ENCODE peak calls at places on chromosomes 11 and 22, in nine cellular contexts. One of them, this sample, is unnamed.

GRCh38 chr11:35138949-35139881 is at the start of gene CD44:
- DNase-seq in RPMI7951: peak
- DNase-seq in nephron progenitor cell: peak
- DNase-seq in NCI-H1417: peak
- DNase-seq in LHCN-M2: peak
- DNase-seq in transverse colon: peak
- DNase-seq in stimulated activated CD4-positive, alpha-beta T cell treated with anti-CD3 and anti-CD28 coated beads, Interleukin-4, amount 100 ng/mL, for 48 hours: peak
- DNase-seq in activated effector memory CD4-positive, alpha-beta T cell treated with Interleukin-2 at 50 U/mL for 16 hours: peak
- DNase-seq in activated naive CD8-positive, alpha-beta T cell treated with anti-CD3 and anti-CD28 coated beads for 36 hours: peak
- DNase-seq in this sample: peak

GRCh38 chr22:30918761-30919160 is 49.8 kb downstream of the MORC2 start:
- DNase-seq in RPMI7951: no peak
- DNase-seq in nephron progenitor cell: no peak
- DNase-seq in NCI-H1417: no peak
- DNase-seq in LHCN-M2: no peak
- DNase-seq in transverse colon: no peak
- DNase-seq in stimulated activated CD4-positive, alpha-beta T cell treated with anti-CD3 and anti-CD28 coated beads, Interleukin-4, amount 100 ng/mL, for 48 hours: no peak
- DNase-seq in activated effector memory CD4-positive, alpha-beta T cell treated with Interleukin-2 at 50 U/mL for 16 hours: no peak
- DNase-seq in activated naive CD8-positive, alpha-beta T cell treated with anti-CD3 and anti-CD28 coated beads for 36 hours: no peak
- DNase-seq in this sample: no peak

GRCh38 chr22:47275479-47276218 is 513.2 kb downstream of the TBC1D22A start:
- DNase-seq in RPMI7951: peak
- DNase-seq in nephron progenitor cell: no peak
- DNase-seq in NCI-H1417: no peak
- DNase-seq in LHCN-M2: peak
- DNase-seq in transverse colon: no peak
- DNase-seq in stimulated activated CD4-positive, alpha-beta T cell treated with anti-CD3 and anti-CD28 coated beads, Interleukin-4, amount 100 ng/mL, for 48 hours: no peak
- DNase-seq in activated effector memory CD4-positive, alpha-beta T cell treated with Interleukin-2 at 50 U/mL for 16 hours: no peak
- DNase-seq in activated naive CD8-positive, alpha-beta T cell treated with anti-CD3 and anti-CD28 coated beads for 36 hours: no peak
- DNase-seq in this sample: no peak

GRCh38 chr11:84022221-84022620 is 736.1 kb upstream of the CCDC90B start:
- DNase-seq in RPMI7951: no peak
- DNase-seq in nephron progenitor cell: no peak
- DNase-seq in NCI-H1417: peak
- DNase-seq in LHCN-M2: no peak
- DNase-seq in transverse colon: no peak
- DNase-seq in stimulated activated CD4-positive, alpha-beta T cell treated with anti-CD3 and anti-CD28 coated beads, Interleukin-4, amount 100 ng/mL, for 48 hours: no peak
- DNase-seq in activated effector memory CD4-positive, alpha-beta T cell treated with Interleukin-2 at 50 U/mL for 16 hours: no peak
- DNase-seq in activated naive CD8-positive, alpha-beta T cell treated with anti-CD3 and anti-CD28 coated beads for 36 hours: no peak
- DNase-seq in this sample: no peak

GRCh38 chr22:50581950-50582561 is 593 bp downstream of the CHKB start:
- DNase-seq in RPMI7951: peak
- DNase-seq in nephron progenitor cell: no peak
- DNase-seq in NCI-H1417: no peak
- DNase-seq in LHCN-M2: no peak
- DNase-seq in transverse colon: peak
- DNase-seq in stimulated activated CD4-positive, alpha-beta T cell treated with anti-CD3 and anti-CD28 coated beads, Interleukin-4, amount 100 ng/mL, for 48 hours: peak
- DNase-seq in activated effector memory CD4-positive, alpha-beta T cell treated with Interleukin-2 at 50 U/mL for 16 hours: no peak
- DNase-seq in activated naive CD8-positive, alpha-beta T cell treated with anti-CD3 and anti-CD28 coated beads for 36 hours: peak
- DNase-seq in this sample: peak

GRCh38 chr11:123316003-123316402 is 114.1 kb upstream of the GRAMD1B start:
- DNase-seq in RPMI7951: peak
- DNase-seq in nephron progenitor cell: no peak
- DNase-seq in NCI-H1417: no peak
- DNase-seq in LHCN-M2: no peak
- DNase-seq in transverse colon: no peak
- DNase-seq in stimulated activated CD4-positive, alpha-beta T cell treated with anti-CD3 and anti-CD28 coated beads, Interleukin-4, amount 100 ng/mL, for 48 hours: no peak
- DNase-seq in activated effector memory CD4-positive, alpha-beta T cell treated with Interleukin-2 at 50 U/mL for 16 hours: no peak
- DNase-seq in activated naive CD8-positive, alpha-beta T cell treated with anti-CD3 and anti-CD28 coated beads for 36 hours: no peak
- DNase-seq in this sample: no peak

GRCh38 chr11:110158317-110159200 is 65.4 kb downstream of the ZC3H12C start:
- DNase-seq in RPMI7951: no peak
- DNase-seq in nephron progenitor cell: no peak
- DNase-seq in NCI-H1417: no peak
- DNase-seq in LHCN-M2: no peak
- DNase-seq in transverse colon: no peak
- DNase-seq in stimulated activated CD4-positive, alpha-beta T cell treated with anti-CD3 and anti-CD28 coated beads, Interleukin-4, amount 100 ng/mL, for 48 hours: no peak
- DNase-seq in activated effector memory CD4-positive, alpha-beta T cell treated with Interleukin-2 at 50 U/mL for 16 hours: no peak
- DNase-seq in activated naive CD8-positive, alpha-beta T cell treated with anti-CD3 and anti-CD28 coated beads for 36 hours: no peak
- DNase-seq in this sample: no peak

GRCh38 chr11:85423331-85423730 is 203.8 kb downstream of the DLG2 start:
- DNase-seq in RPMI7951: no peak
- DNase-seq in nephron progenitor cell: no peak
- DNase-seq in NCI-H1417: peak
- DNase-seq in LHCN-M2: peak
- DNase-seq in transverse colon: peak
- DNase-seq in stimulated activated CD4-positive, alpha-beta T cell treated with anti-CD3 and anti-CD28 coated beads, Interleukin-4, amount 100 ng/mL, for 48 hours: no peak
- DNase-seq in activated effector memory CD4-positive, alpha-beta T cell treated with Interleukin-2 at 50 U/mL for 16 hours: no peak
- DNase-seq in activated naive CD8-positive, alpha-beta T cell treated with anti-CD3 and anti-CD28 coated beads for 36 hours: no peak
- DNase-seq in this sample: no peak

GRCh38 chr11:129862123-129862522 is 33.3 kb downstream of the NFRKB start:
- DNase-seq in RPMI7951: no peak
- DNase-seq in nephron progenitor cell: no peak
- DNase-seq in NCI-H1417: no peak
- DNase-seq in LHCN-M2: no peak
- DNase-seq in transverse colon: no peak
- DNase-seq in stimulated activated CD4-positive, alpha-beta T cell treated with anti-CD3 and anti-CD28 coated beads, Interleukin-4, amount 100 ng/mL, for 48 hours: no peak
- DNase-seq in activated effector memory CD4-positive, alpha-beta T cell treated with Interleukin-2 at 50 U/mL for 16 hours: no peak
- DNase-seq in activated naive CD8-positive, alpha-beta T cell treated with anti-CD3 and anti-CD28 coated beads for 36 hours: no peak
- DNase-seq in this sample: no peak

GRCh38 chr11:100732949-100733348 is 45.9 kb downstream of the ARHGAP42 start:
- DNase-seq in RPMI7951: no peak
- DNase-seq in nephron progenitor cell: no peak
- DNase-seq in NCI-H1417: no peak
- DNase-seq in LHCN-M2: no peak
- DNase-seq in transverse colon: no peak
- DNase-seq in stimulated activated CD4-positive, alpha-beta T cell treated with anti-CD3 and anti-CD28 coated beads, Interleukin-4, amount 100 ng/mL, for 48 hours: no peak
- DNase-seq in activated effector memory CD4-positive, alpha-beta T cell treated with Interleukin-2 at 50 U/mL for 16 hours: no peak
- DNase-seq in activated naive CD8-positive, alpha-beta T cell treated with anti-CD3 and anti-CD28 coated beads for 36 hours: no peak
- DNase-seq in this sample: no peak

GRCh38 chr11:3223932-3224729 is 5.5 kb upstream of the MRGPRG start:
- DNase-seq in RPMI7951: no peak
- DNase-seq in nephron progenitor cell: peak
- DNase-seq in NCI-H1417: no peak
- DNase-seq in LHCN-M2: no peak
- DNase-seq in transverse colon: no peak
- DNase-seq in stimulated activated CD4-positive, alpha-beta T cell treated with anti-CD3 and anti-CD28 coated beads, Interleukin-4, amount 100 ng/mL, for 48 hours: no peak
- DNase-seq in activated effector memory CD4-positive, alpha-beta T cell treated with Interleukin-2 at 50 U/mL for 16 hours: no peak
- DNase-seq in activated naive CD8-positive, alpha-beta T cell treated with anti-CD3 and anti-CD28 coated beads for 36 hours: no peak
- DNase-seq in this sample: no peak

GRCh38 chr11:114441921-114442320 is 2.7 kb downstream of the REXO2 start:
- DNase-seq in RPMI7951: no peak
- DNase-seq in nephron progenitor cell: no peak
- DNase-seq in NCI-H1417: peak
- DNase-seq in LHCN-M2: no peak
- DNase-seq in transverse colon: no peak
- DNase-seq in stimulated activated CD4-positive, alpha-beta T cell treated with anti-CD3 and anti-CD28 coated beads, Interleukin-4, amount 100 ng/mL, for 48 hours: no peak
- DNase-seq in activated effector memory CD4-positive, alpha-beta T cell treated with Interleukin-2 at 50 U/mL for 16 hours: no peak
- DNase-seq in activated naive CD8-positive, alpha-beta T cell treated with anti-CD3 and anti-CD28 coated beads for 36 hours: no peak
- DNase-seq in this sample: no peak

GRCh38 chr22:29260601-29261315 is 7.0 kb downstream of the RHBDD3 start:
- DNase-seq in RPMI7951: no peak
- DNase-seq in nephron progenitor cell: no peak
- DNase-seq in NCI-H1417: no peak
- DNase-seq in LHCN-M2: peak
- DNase-seq in transverse colon: no peak
- DNase-seq in stimulated activated CD4-positive, alpha-beta T cell treated with anti-CD3 and anti-CD28 coated beads, Interleukin-4, amount 100 ng/mL, for 48 hours: no peak
- DNase-seq in activated effector memory CD4-positive, alpha-beta T cell treated with Interleukin-2 at 50 U/mL for 16 hours: no peak
- DNase-seq in activated naive CD8-positive, alpha-beta T cell treated with anti-CD3 and anti-CD28 coated beads for 36 hours: no peak
- DNase-seq in this sample: no peak

GRCh38 chr11:67316882-67317364 is 13.6 kb downstream of the SSH3 start:
- DNase-seq in RPMI7951: peak
- DNase-seq in nephron progenitor cell: no peak
- DNase-seq in NCI-H1417: no peak
- DNase-seq in LHCN-M2: peak
- DNase-seq in transverse colon: no peak
- DNase-seq in stimulated activated CD4-positive, alpha-beta T cell treated with anti-CD3 and anti-CD28 coated beads, Interleukin-4, amount 100 ng/mL, for 48 hours: no peak
- DNase-seq in activated effector memory CD4-positive, alpha-beta T cell treated with Interleukin-2 at 50 U/mL for 16 hours: no peak
- DNase-seq in activated naive CD8-positive, alpha-beta T cell treated with anti-CD3 and anti-CD28 coated beads for 36 hours: no peak
- DNase-seq in this sample: no peak

GRCh38 chr11:20110908-20111669 is 49.2 kb downstream of the DBX1 start:
- DNase-seq in RPMI7951: peak
- DNase-seq in nephron progenitor cell: peak
- DNase-seq in NCI-H1417: peak
- DNase-seq in LHCN-M2: peak
- DNase-seq in transverse colon: peak
- DNase-seq in stimulated activated CD4-positive, alpha-beta T cell treated with anti-CD3 and anti-CD28 coated beads, Interleukin-4, amount 100 ng/mL, for 48 hours: peak
- DNase-seq in activated effector memory CD4-positive, alpha-beta T cell treated with Interleukin-2 at 50 U/mL for 16 hours: no peak
- DNase-seq in activated naive CD8-positive, alpha-beta T cell treated with anti-CD3 and anti-CD28 coated beads for 36 hours: peak
- DNase-seq in this sample: peak

GRCh38 chr22:24402460-24403192 is 24.8 kb upstream of the ADORA2A start:
- DNase-seq in RPMI7951: peak
- DNase-seq in nephron progenitor cell: no peak
- DNase-seq in NCI-H1417: peak
- DNase-seq in LHCN-M2: peak
- DNase-seq in transverse colon: peak
- DNase-seq in stimulated activated CD4-positive, alpha-beta T cell treated with anti-CD3 and anti-CD28 coated beads, Interleukin-4, amount 100 ng/mL, for 48 hours: no peak
- DNase-seq in activated effector memory CD4-positive, alpha-beta T cell treated with Interleukin-2 at 50 U/mL for 16 hours: no peak
- DNase-seq in activated naive CD8-positive, alpha-beta T cell treated with anti-CD3 and anti-CD28 coated beads for 36 hours: no peak
- DNase-seq in this sample: no peak

GRCh38 chr11:124942446-124943202 is 6.8 kb upstream of the HEPACAM start:
- DNase-seq in RPMI7951: no peak
- DNase-seq in nephron progenitor cell: no peak
- DNase-seq in NCI-H1417: no peak
- DNase-seq in LHCN-M2: no peak
- DNase-seq in transverse colon: no peak
- DNase-seq in stimulated activated CD4-positive, alpha-beta T cell treated with anti-CD3 and anti-CD28 coated beads, Interleukin-4, amount 100 ng/mL, for 48 hours: no peak
- DNase-seq in activated effector memory CD4-positive, alpha-beta T cell treated with Interleukin-2 at 50 U/mL for 16 hours: no peak
- DNase-seq in activated naive CD8-positive, alpha-beta T cell treated with anti-CD3 and anti-CD28 coated beads for 36 hours: no peak
- DNase-seq in this sample: no peak

GRCh38 chr22:26174280-26174679 is 5.0 kb downstream of the SEZ6L start:
- DNase-seq in RPMI7951: peak
- DNase-seq in nephron progenitor cell: peak
- DNase-seq in NCI-H1417: peak
- DNase-seq in LHCN-M2: peak
- DNase-seq in transverse colon: no peak
- DNase-seq in stimulated activated CD4-positive, alpha-beta T cell treated with anti-CD3 and anti-CD28 coated beads, Interleukin-4, amount 100 ng/mL, for 48 hours: no peak
- DNase-seq in activated effector memory CD4-positive, alpha-beta T cell treated with Interleukin-2 at 50 U/mL for 16 hours: no peak
- DNase-seq in activated naive CD8-positive, alpha-beta T cell treated with anti-CD3 and anti-CD28 coated beads for 36 hours: no peak
- DNase-seq in this sample: peak

GRCh38 chr11:31645747-31646146 is 136.2 kb downstream of the ELP4 start:
- DNase-seq in RPMI7951: peak
- DNase-seq in nephron progenitor cell: no peak
- DNase-seq in NCI-H1417: no peak
- DNase-seq in LHCN-M2: peak
- DNase-seq in transverse colon: no peak
- DNase-seq in stimulated activated CD4-positive, alpha-beta T cell treated with anti-CD3 and anti-CD28 coated beads, Interleukin-4, amount 100 ng/mL, for 48 hours: no peak
- DNase-seq in activated effector memory CD4-positive, alpha-beta T cell treated with Interleukin-2 at 50 U/mL for 16 hours: no peak
- DNase-seq in activated naive CD8-positive, alpha-beta T cell treated with anti-CD3 and anti-CD28 coated beads for 36 hours: no peak
- DNase-seq in this sample: no peak

GRCh38 chr11:115611343-115611742 is 107.1 kb upstream of the CADM1 start:
- DNase-seq in RPMI7951: no peak
- DNase-seq in nephron progenitor cell: no peak
- DNase-seq in NCI-H1417: no peak
- DNase-seq in LHCN-M2: no peak
- DNase-seq in transverse colon: no peak
- DNase-seq in stimulated activated CD4-positive, alpha-beta T cell treated with anti-CD3 and anti-CD28 coated beads, Interleukin-4, amount 100 ng/mL, for 48 hours: no peak
- DNase-seq in activated effector memory CD4-positive, alpha-beta T cell treated with Interleukin-2 at 50 U/mL for 16 hours: no peak
- DNase-seq in activated naive CD8-positive, alpha-beta T cell treated with anti-CD3 and anti-CD28 coated beads for 36 hours: no peak
- DNase-seq in this sample: no peak

GRCh38 chr11:120717042-120717441 is 205.5 kb downstream of the GRIK4 start:
- DNase-seq in RPMI7951: no peak
- DNase-seq in nephron progenitor cell: no peak
- DNase-seq in NCI-H1417: no peak
- DNase-seq in LHCN-M2: no peak
- DNase-seq in transverse colon: no peak
- DNase-seq in stimulated activated CD4-positive, alpha-beta T cell treated with anti-CD3 and anti-CD28 coated beads, Interleukin-4, amount 100 ng/mL, for 48 hours: no peak
- DNase-seq in activated effector memory CD4-positive, alpha-beta T cell treated with Interleukin-2 at 50 U/mL for 16 hours: no peak
- DNase-seq in activated naive CD8-positive, alpha-beta T cell treated with anti-CD3 and anti-CD28 coated beads for 36 hours: no peak
- DNase-seq in this sample: no peak

GRCh38 chr11:72240461-72241289 is 3.3 kb downstream of the PHOX2A start:
- DNase-seq in RPMI7951: no peak
- DNase-seq in nephron progenitor cell: peak
- DNase-seq in NCI-H1417: peak
- DNase-seq in LHCN-M2: no peak
- DNase-seq in transverse colon: no peak
- DNase-seq in stimulated activated CD4-positive, alpha-beta T cell treated with anti-CD3 and anti-CD28 coated beads, Interleukin-4, amount 100 ng/mL, for 48 hours: no peak
- DNase-seq in activated effector memory CD4-positive, alpha-beta T cell treated with Interleukin-2 at 50 U/mL for 16 hours: no peak
- DNase-seq in activated naive CD8-positive, alpha-beta T cell treated with anti-CD3 and anti-CD28 coated beads for 36 hours: peak
- DNase-seq in this sample: no peak

GRCh38 chr11:3853545-3853842 is 2.0 kb upstream of the STIM1 start:
- DNase-seq in RPMI7951: no peak
- DNase-seq in nephron progenitor cell: no peak
- DNase-seq in NCI-H1417: no peak
- DNase-seq in LHCN-M2: no peak
- DNase-seq in transverse colon: no peak
- DNase-seq in stimulated activated CD4-positive, alpha-beta T cell treated with anti-CD3 and anti-CD28 coated beads, Interleukin-4, amount 100 ng/mL, for 48 hours: no peak
- DNase-seq in activated effector memory CD4-positive, alpha-beta T cell treated with Interleukin-2 at 50 U/mL for 16 hours: no peak
- DNase-seq in activated naive CD8-positive, alpha-beta T cell treated with anti-CD3 and anti-CD28 coated beads for 36 hours: no peak
- DNase-seq in this sample: no peak

GRCh38 chr11:133162228-133162627 is 370.1 kb downstream of the OPCML start:
- DNase-seq in RPMI7951: no peak
- DNase-seq in nephron progenitor cell: no peak
- DNase-seq in NCI-H1417: no peak
- DNase-seq in LHCN-M2: no peak
- DNase-seq in transverse colon: peak
- DNase-seq in stimulated activated CD4-positive, alpha-beta T cell treated with anti-CD3 and anti-CD28 coated beads, Interleukin-4, amount 100 ng/mL, for 48 hours: no peak
- DNase-seq in activated effector memory CD4-positive, alpha-beta T cell treated with Interleukin-2 at 50 U/mL for 16 hours: no peak
- DNase-seq in activated naive CD8-positive, alpha-beta T cell treated with anti-CD3 and anti-CD28 coated beads for 36 hours: no peak
- DNase-seq in this sample: no peak

GRCh38 chr11:128627666-128628342 is 40.4 kb upstream of the ETS1 start:
- DNase-seq in RPMI7951: no peak
- DNase-seq in nephron progenitor cell: no peak
- DNase-seq in NCI-H1417: no peak
- DNase-seq in LHCN-M2: no peak
- DNase-seq in transverse colon: no peak
- DNase-seq in stimulated activated CD4-positive, alpha-beta T cell treated with anti-CD3 and anti-CD28 coated beads, Interleukin-4, amount 100 ng/mL, for 48 hours: no peak
- DNase-seq in activated effector memory CD4-positive, alpha-beta T cell treated with Interleukin-2 at 50 U/mL for 16 hours: no peak
- DNase-seq in activated naive CD8-positive, alpha-beta T cell treated with anti-CD3 and anti-CD28 coated beads for 36 hours: peak
- DNase-seq in this sample: no peak

GRCh38 chr22:20456722-20457076 is 19.1 kb upstream of the SCARF2 start:
- DNase-seq in RPMI7951: no peak
- DNase-seq in nephron progenitor cell: no peak
- DNase-seq in NCI-H1417: no peak
- DNase-seq in LHCN-M2: no peak
- DNase-seq in transverse colon: no peak
- DNase-seq in stimulated activated CD4-positive, alpha-beta T cell treated with anti-CD3 and anti-CD28 coated beads, Interleukin-4, amount 100 ng/mL, for 48 hours: no peak
- DNase-seq in activated effector memory CD4-positive, alpha-beta T cell treated with Interleukin-2 at 50 U/mL for 16 hours: no peak
- DNase-seq in activated naive CD8-positive, alpha-beta T cell treated with anti-CD3 and anti-CD28 coated beads for 36 hours: no peak
- DNase-seq in this sample: no peak

GRCh38 chr11:111938687-111939160 is 1.6 kb downstream of the DIXDC1 start:
- DNase-seq in RPMI7951: peak
- DNase-seq in nephron progenitor cell: peak
- DNase-seq in NCI-H1417: no peak
- DNase-seq in LHCN-M2: peak
- DNase-seq in transverse colon: no peak
- DNase-seq in stimulated activated CD4-positive, alpha-beta T cell treated with anti-CD3 and anti-CD28 coated beads, Interleukin-4, amount 100 ng/mL, for 48 hours: no peak
- DNase-seq in activated effector memory CD4-positive, alpha-beta T cell treated with Interleukin-2 at 50 U/mL for 16 hours: peak
- DNase-seq in activated naive CD8-positive, alpha-beta T cell treated with anti-CD3 and anti-CD28 coated beads for 36 hours: peak
- DNase-seq in this sample: no peak

GRCh38 chr11:86151188-86152005 is 82.5 kb upstream of the PICALM start:
- DNase-seq in RPMI7951: peak
- DNase-seq in nephron progenitor cell: peak
- DNase-seq in NCI-H1417: no peak
- DNase-seq in LHCN-M2: peak
- DNase-seq in transverse colon: no peak
- DNase-seq in stimulated activated CD4-positive, alpha-beta T cell treated with anti-CD3 and anti-CD28 coated beads, Interleukin-4, amount 100 ng/mL, for 48 hours: no peak
- DNase-seq in activated effector memory CD4-positive, alpha-beta T cell treated with Interleukin-2 at 50 U/mL for 16 hours: no peak
- DNase-seq in activated naive CD8-positive, alpha-beta T cell treated with anti-CD3 and anti-CD28 coated beads for 36 hours: no peak
- DNase-seq in this sample: no peak

This sample was measured in SK-N-DZ.